ENCODE peak calls at places on chromosomes 5 and 9, in eight cellular contexts. Z is cardiac muscle cell, B is right lobe of liver, A is psoas muscle, S is HepG2, E is HCT116, F is left ventricle myocardium inferior, V is astrocyte. K is an unnamed sample.

GRCh38 chr9:4084440-4084818 is 215.4 kb downstream of the GLIS3 start:
- DNase-seq in Z (peak; percentile 96), B (no peak), A (no peak), S (no peak), E (no peak), F (peak; percentile 25), V (no peak), K (no peak)

GRCh38 chr5:55231029-55231475 is 2.4 kb downstream of the CCNO start:
- DNase-seq in Z (no peak), B (no peak), A (no peak), S (no peak), E (no peak), F (no peak), V (no peak), K (no peak)

GRCh38 chr5:133052317-133053175 is 733 bp downstream of the HSPA4 start:
- DNase-seq in Z (peak; percentile 69), B (peak; percentile 85), A (peak; percentile 72), S (no peak), E (no peak), F (peak; percentile 66), V (peak; percentile 19), K (peak; percentile 94)

GRCh38 chr5:80411589-80412219 is 3.8 kb downstream of the ZFYVE16 start:
- DNase-seq in Z (no peak), B (no peak), A (no peak), S (no peak), E (no peak), F (no peak), V (peak; percentile 11), K (no peak)

GRCh38 chr5:135356522-135357318 is 42.3 kb downstream of the MACROH2A1 start:
- DNase-seq in Z (peak; percentile 96), B (peak; percentile 59), A (peak; percentile 90), S (no peak), E (no peak), F (peak; percentile 83), V (peak; percentile 54), K (no peak)

GRCh38 chr9:14715102-14715501 is 7.4 kb downstream of the CER1 start:
- DNase-seq in Z (peak; percentile 7), B (no peak), A (no peak), S (no peak), E (no peak), F (no peak), V (no peak), K (no peak)

GRCh38 chr5:6545770-6546690 is 86.8 kb downstream of the NSUN2 start:
- DNase-seq in Z (no peak), B (no peak), A (no peak), S (no peak), E (no peak), F (no peak), V (no peak), K (no peak)

GRCh38 chr9:17810728-17811634 is 232.1 kb downstream of the SH3GL2 start:
- DNase-seq in Z (peak; percentile 80), B (peak; percentile 57), A (no peak), S (peak; percentile 41), E (peak; percentile 15), F (peak; percentile 15), V (peak; percentile 7), K (no peak)

GRCh38 chr9:16106211-16106610 is 553.4 kb downstream of the CCDC171 start:
- DNase-seq in Z (no peak), B (no peak), A (no peak), S (no peak), E (no peak), F (no peak), V (no peak), K (no peak)

GRCh38 chr5:142426129-142426641 is 101.4 kb upstream of the SPRY4 start:
- DNase-seq in Z (no peak), B (no peak), A (peak; percentile 70), S (no peak), E (no peak), F (peak; percentile 62), V (peak; percentile 72), K (no peak)

GRCh38 chr5:54243483-54244080 is 66.8 kb downstream of the ARL15 start:
- DNase-seq in Z (peak; percentile 65), B (no peak), A (no peak), S (peak; percentile 31), E (peak; percentile 27), F (no peak), V (peak; percentile 15), K (no peak)

GRCh38 chr9:35760651-35761050 is 6.6 kb upstream of the MSMP start:
- DNase-seq in Z (peak; percentile 83), B (no peak), A (no peak), S (no peak), E (no peak), F (no peak), V (peak; percentile 65), K (no peak)

GRCh38 chr9:21415492-21416267 is 6.8 kb downstream of the IFNA8 start:
- DNase-seq in Z (no peak), B (no peak), A (no peak), S (no peak), E (no peak), F (no peak), V (peak; percentile 79), K (no peak)

GRCh38 chr9:13900449-13900848 is 413.5 kb downstream of the NFIB start:
- DNase-seq in Z (no peak), B (no peak), A (no peak), S (no peak), E (no peak), F (no peak), V (no peak), K (no peak)

GRCh38 chr9:14173730-14174129 is 140.2 kb downstream of the NFIB start:
- DNase-seq in Z (peak; percentile 31), B (no peak), A (no peak), S (no peak), E (no peak), F (no peak), V (no peak), K (no peak)

DNA sequence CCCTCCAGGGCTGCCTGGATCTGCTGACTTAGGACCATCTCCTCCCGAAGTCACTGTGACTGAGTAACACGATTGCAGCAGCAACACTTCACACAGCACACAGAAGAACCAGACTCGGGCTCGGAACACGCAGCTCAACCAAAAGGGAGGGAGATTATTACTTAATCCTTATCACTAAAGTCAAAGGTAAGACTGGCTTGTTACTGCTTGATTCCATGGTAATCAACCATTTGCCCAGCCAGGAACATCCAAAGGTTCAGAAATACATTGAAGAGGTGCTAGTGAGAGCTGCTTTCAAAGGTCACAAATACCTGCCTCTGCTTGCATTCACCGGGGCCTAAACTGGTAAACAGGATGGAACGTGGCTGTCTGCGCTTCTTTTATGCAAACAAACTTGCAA is 7.7 kb downstream of the FBP1 start:
- DNase-seq in Z (no peak), B (peak; percentile 66), A (no peak), S (no peak), E (no peak), F (no peak), V (no peak), K (no peak)
- H3K27ac ChIP-seq in Z (no peak overlapping the region), B (peak overlapping the region; percentile 77), A (no peak overlapping the region), S (no peak overlapping the region), E (no peak overlapping the region), F (no peak overlapping the region), V (no peak overlapping the region), K (no peak overlapping the region)

GRCh38 chr9:133901184-133901835 is 90.8 kb downstream of the VAV2 start:
- DNase-seq in Z (no peak), B (no peak), A (no peak), S (no peak), E (no peak), F (no peak), V (no peak), K (no peak)
- H3K4me3 ChIP-seq in Z (no peak overlapping the region), B (no peak overlapping the region), A (no peak overlapping the region), S (no peak overlapping the region), E (no peak overlapping the region), F (no peak overlapping the region), V (no peak overlapping the region), K (no peak overlapping the region)

GRCh38 chr9:70540016-70540415 is 125.6 kb upstream of the KLF9 start:
- DNase-seq in Z (no peak), B (no peak), A (no peak), S (no peak), E (no peak), F (no peak), V (no peak), K (no peak)
- H3K4me1 ChIP-seq in Z (no peaks in the 10 kb centered on the region), B (no peaks in the 10 kb centered on the region), A (no peaks in the 10 kb centered on the region), S (no peaks in the 10 kb centered on the region), E (no peaks in the 10 kb centered on the region), F (peaks cover 6% of the 10 kb centered on the region), V (no peaks in the 10 kb centered on the region), K (no peaks in the 10 kb centered on the region)

GRCh38 chr5:59767753-59768159 is 125.8 kb downstream of the PDE4D start:
- DNase-seq in Z (peak; percentile 44), B (no peak), A (no peak), S (no peak), E (no peak), F (no peak), V (peak; percentile 9), K (no peak)

GRCh38 chr5:59769041-59769360 is 124.5 kb downstream of the PDE4D start:
- DNase-seq in Z (peak; percentile 25), B (no peak), A (no peak), S (no peak), E (no peak), F (no peak), V (no peak), K (no peak)

GRCh38 chr5:59766394-59766793 is 127.1 kb downstream of the PDE4D start:
- DNase-seq in Z (peak; percentile 57), B (peak; percentile 56), A (peak; percentile 53), S (no peak), E (no peak), F (no peak), V (no peak), K (peak; percentile 31)

GRCh38 chr5:59769832-59770231 is 123.7 kb downstream of the PDE4D start:
- DNase-seq in Z (no peak), B (no peak), A (no peak), S (no peak), E (no peak), F (no peak), V (peak; percentile 25), K (no peak)

GRCh38 chr5:59768204-59769040 is 125.1 kb downstream of the PDE4D start:
- DNase-seq in Z (peak; percentile 87), B (peak; percentile 66), A (peak; percentile 54), S (peak; percentile 77), E (no peak), F (peak; percentile 25), V (peak; percentile 87), K (peak; percentile 54)
- H3K27ac ChIP-seq in Z (no peak overlapping the region), B (peak overlapping the region; percentile 74), A (no peak overlapping the region), S (peak overlapping the region; percentile 26), E (no peak overlapping the region), F (peak overlapping the region; percentile 35), V (peak overlapping the region; percentile 73), K (peak overlapping the region; percentile 33)

DNA sequence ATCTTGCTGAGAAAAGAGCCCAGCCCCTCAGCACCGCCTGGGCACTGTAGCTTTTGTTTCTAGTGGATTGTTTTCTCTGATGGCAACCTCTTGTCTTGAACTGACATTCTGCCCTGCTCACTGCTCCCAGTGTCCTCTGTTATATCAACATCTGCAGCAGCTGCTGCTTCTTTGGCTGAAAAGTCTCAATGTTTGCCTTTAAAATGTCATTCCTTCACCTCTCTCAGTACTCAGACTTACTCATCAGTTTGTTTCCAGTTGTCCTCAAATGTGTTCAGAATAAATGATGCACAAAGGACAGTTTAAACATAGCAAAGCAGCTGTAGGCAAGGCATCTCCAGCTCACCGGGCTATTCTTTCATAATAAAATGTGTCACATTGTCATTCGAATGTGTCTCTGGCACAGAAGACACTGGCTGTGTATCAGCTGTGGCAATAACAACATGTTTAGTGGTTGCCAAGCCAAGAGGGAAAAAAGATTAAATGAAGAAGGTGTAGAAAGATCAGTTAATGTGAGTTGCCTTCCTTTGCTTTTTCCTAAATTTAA is 590.9 kb upstream of the ZNF608 start:
- DNase-seq in Z (no peak), B (no peak), A (no peak), S (no peak), E (no peak), F (no peak), V (no peak), K (no peak)
- H3K4me3 ChIP-seq in Z (no peak overlapping the region), B (no peak overlapping the region), A (no peak overlapping the region), S (no peak overlapping the region), E (no peak overlapping the region), F (no peak overlapping the region), V (no peak overlapping the region), K (no peak overlapping the region)

GRCh38 chr9:123974471-123974870 is 37.1 kb upstream of the LHX2 start:
- DNase-seq in Z (no peak), B (no peak), A (no peak), S (no peak), E (no peak), F (no peak), V (no peak), K (no peak)
- H3K4me1 ChIP-seq in Z (no peaks in the 10 kb centered on the region), B (no peaks in the 10 kb centered on the region), A (no peaks in the 10 kb centered on the region), S (no peaks in the 10 kb centered on the region), E (no peaks in the 10 kb centered on the region), F (no peaks in the 10 kb centered on the region), V (no peaks in the 10 kb centered on the region), K (no peaks in the 10 kb centered on the region)

K was measured in left lung.